ENCODE peak calls at places on chromosomes 1 and 21, in seven cellular contexts. R is astrocyte of the spinal cord, N is aorta, E is AG04450, H is GM06990, X is A549, L is iPS DF 6.9. B is an unnamed sample.

GRCh38 chr1:61741682-61742619 is at the start of gene PATJ:
- DNase-seq in R (peak; percentile 26), N (peak; percentile 64), E (no peak), H (peak; percentile 80), X (peak; percentile 75), L (peak; percentile 47), B (no peak)

GRCh38 chr1:116256875-116257823 is 115.9 kb upstream of the ATP1A1 start:
- DNase-seq in R (no peak), N (no peak), E (no peak), H (peak; percentile 46), X (no peak), L (no peak), B (no peak)

GRCh38 chr1:2174348-2175054 is 20.1 kb downstream of the FAAP20 start:
- DNase-seq in R (peak; percentile 64), N (no peak), E (no peak), H (no peak), X (peak; percentile 86), L (peak; percentile 57), B (peak; percentile 4)

GRCh38 chr1:185044981-185045792 is at the start of gene RNF2:
- DNase-seq in R (peak; percentile 84), N (peak; percentile 89), E (peak; percentile 36), H (peak; percentile 92), X (peak; percentile 57), L (peak; percentile 37), B (peak; percentile 28)

GRCh38 chr1:221522440-221523050 is 219.3 kb downstream of the DUSP10 start:
- DNase-seq in R (no peak), N (no peak), E (no peak), H (no peak), X (no peak), L (no peak), B (no peak)

GRCh38 chr1:8604041-8604942 is 213.1 kb downstream of the RERE start:
- DNase-seq in R (no peak), N (no peak), E (no peak), H (peak; percentile 51), X (no peak), L (no peak), B (no peak)

GRCh38 chr21:46110499-46111192 is 12.7 kb downstream of the COL6A2 start:
- DNase-seq in R (no peak), N (peak; percentile 72), E (no peak), H (no peak), X (no peak), L (no peak), B (no peak)

GRCh38 chr1:189658381-189658780 is 819.3 kb downstream of the BRINP3 start:
- DNase-seq in R (no peak), N (no peak), E (no peak), H (no peak), X (no peak), L (no peak), B (no peak)

GRCh38 chr1:23947366-23947765 is 12.3 kb upstream of the PNRC2 start:
- DNase-seq in R (no peak), N (no peak), E (no peak), H (no peak), X (no peak), L (no peak), B (no peak)
- H3K4me3 ChIP-seq in R (no peak overlapping the region), N (no peak overlapping the region), E (no peak overlapping the region), H (no peak overlapping the region), X (no peak overlapping the region), L (no peak overlapping the region), B (no peak overlapping the region)

DNA sequence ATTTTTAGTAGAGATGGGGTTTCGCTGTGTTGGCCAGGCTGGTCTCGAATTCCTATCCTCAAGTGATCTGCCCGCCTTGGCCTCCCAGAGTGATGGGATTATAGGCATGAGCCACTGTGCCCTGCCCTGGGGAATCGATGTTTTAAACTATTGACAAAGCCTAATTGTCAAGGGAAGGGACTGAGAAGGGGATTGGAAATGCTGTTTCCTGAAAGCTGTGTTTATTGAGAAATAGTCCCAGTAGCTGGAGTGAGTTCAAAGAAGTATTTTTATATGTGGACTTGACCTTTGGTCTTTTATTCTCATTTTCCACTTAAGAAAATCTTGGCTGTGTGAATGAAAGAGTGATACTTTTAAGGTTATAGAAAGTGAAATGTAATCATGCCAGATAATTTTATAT is 47.5 kb downstream of the KIF1B start:
- DNase-seq in R (no peak), N (no peak), E (no peak), H (no peak), X (no peak), L (no peak), B (no peak)
- H3K4me3 ChIP-seq in R (no peak overlapping the region), N (no peak overlapping the region), E (no peak overlapping the region), H (no peak overlapping the region), X (no peak overlapping the region), L (no peak overlapping the region), B (no peak overlapping the region)

GRCh38 chr21:29077651-29078090 is 4.2 kb upstream of the CCT8 start:
- DNase-seq in R (peak; percentile 47), N (no peak), E (no peak), H (peak; percentile 34), X (peak; percentile 28), L (no peak), B (no peak)
- H3K4me3 ChIP-seq in R (peak overlapping the region; percentile 17), N (peak overlapping the region; percentile 46), E (peak overlapping the region; percentile 53), H (no peak overlapping the region), X (peak overlapping the region; percentile 57), L (no peak overlapping the region), B (peak overlapping the region; percentile 38)

GRCh38 chr1:183097438-183098051 is 74.3 kb downstream of the LAMC1 start:
- DNase-seq in R (peak; percentile 61), N (no peak), E (peak; percentile 91), H (no peak), X (no peak), L (no peak), B (no peak)
- H3K4me3 ChIP-seq in R (no peak overlapping the region), N (no peak overlapping the region), E (peak overlapping the region; percentile 14), H (no peak overlapping the region), X (no peak overlapping the region), L (no peak overlapping the region), B (no peak overlapping the region)

GRCh38 chr1:205976036-205976435 is 27.2 kb downstream of the RAB7B start:
- DNase-seq in R (no peak), N (no peak), E (no peak), H (no peak), X (no peak), L (no peak), B (no peak)
- H3K4me3 ChIP-seq in R (no peak overlapping the region), N (no peak overlapping the region), E (no peak overlapping the region), H (no peak overlapping the region), X (no peak overlapping the region), L (no peak overlapping the region), B (no peak overlapping the region)

DNA sequence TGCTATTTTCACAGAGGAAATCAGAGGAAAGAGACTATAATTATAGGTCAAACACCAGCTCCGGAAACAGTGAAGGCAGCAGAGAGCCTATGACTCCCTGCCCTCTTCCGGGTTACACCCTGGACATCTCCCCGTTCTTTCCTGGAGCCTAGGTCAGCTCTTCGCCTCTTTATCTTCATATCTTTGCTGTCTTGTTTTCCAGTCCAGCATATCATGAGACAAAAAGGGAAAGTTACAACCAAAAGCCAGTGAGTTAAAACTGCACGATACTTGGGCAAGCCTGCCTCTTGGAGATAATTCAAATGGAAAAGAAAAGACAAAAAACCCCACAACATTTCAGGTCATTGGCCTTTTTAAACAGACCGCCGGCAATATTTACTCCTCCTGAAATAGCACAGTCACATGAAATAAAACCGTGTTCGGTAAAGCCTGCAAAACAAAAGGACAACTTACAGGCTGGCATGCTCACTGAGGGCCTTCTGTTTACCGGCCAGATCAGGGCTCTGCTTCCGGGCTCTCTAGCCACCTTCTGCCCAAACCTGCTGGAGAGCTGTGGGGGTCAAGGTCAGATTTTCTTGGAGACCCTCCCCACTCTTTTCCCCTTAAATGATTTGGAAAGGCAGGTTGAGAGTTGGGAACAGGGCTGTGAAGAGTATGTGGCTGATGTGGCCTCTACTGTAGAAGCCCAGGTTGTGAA is 42.8 kb upstream of the PPP2R5A start:
- DNase-seq in R (no peak), N (no peak), E (no peak), H (no peak), X (no peak), L (no peak), B (no peak)
- H3K4me3 ChIP-seq in R (no peak overlapping the region), N (no peak overlapping the region), E (no peak overlapping the region), H (no peak overlapping the region), X (no peak overlapping the region), L (no peak overlapping the region), B (no peak overlapping the region)

B was measured in BJ.